ENCODE peak calls at places on chromosomes 12 and 14, in four cellular contexts. One of them, this sample, is unnamed.

GRCh38 chr14:101226603-101227425 is 323.3 kb upstream of the RTL1 start:
- DNase-seq in H1: peak
- DNase-seq in GM12878: no peak
- DNase-seq in K562: no peak
- DNase-seq in this sample: no peak

GRCh38 chr12:74747305-74747704 is 209.7 kb downstream of the ATXN7L3B start:
- DNase-seq in H1: no peak
- DNase-seq in GM12878: no peak
- DNase-seq in K562: no peak
- DNase-seq in this sample: no peak

GRCh38 chr14:71003156-71003555 is 95.9 kb downstream of the PCNX1 start:
- DNase-seq in H1: no peak
- DNase-seq in GM12878: no peak
- DNase-seq in K562: no peak
- DNase-seq in this sample: no peak

GRCh38 chr12:98939350-98939749 is 294.3 kb downstream of the APAF1 start:
- DNase-seq in H1: no peak
- DNase-seq in GM12878: no peak
- DNase-seq in K562: no peak
- DNase-seq in this sample: peak

GRCh38 chr14:98169170-98169587 is 1102.8 kb downstream of the BCL11B start:
- DNase-seq in H1: no peak
- DNase-seq in GM12878: no peak
- DNase-seq in K562: no peak
- DNase-seq in this sample: no peak

GRCh38 chr14:99649643-99650042 is 4.7 kb downstream of the HHIPL1 start:
- DNase-seq in H1: no peak
- DNase-seq in GM12878: no peak
- DNase-seq in K562: no peak
- DNase-seq in this sample: no peak

GRCh38 chr12:121990692-121991603 is 30.7 kb upstream of the BCL7A start:
- DNase-seq in H1: no peak
- DNase-seq in GM12878: peak
- DNase-seq in K562: no peak
- DNase-seq in this sample: no peak

GRCh38 chr12:47763481-47764344 is 5.0 kb upstream of the RAPGEF3 start:
- DNase-seq in H1: no peak
- DNase-seq in GM12878: no peak
- DNase-seq in K562: no peak
- DNase-seq in this sample: no peak

GRCh38 chr14:69093551-69094421 is 59.1 kb downstream of the DCAF5 start:
- DNase-seq in H1: no peak
- DNase-seq in GM12878: no peak
- DNase-seq in K562: no peak
- DNase-seq in this sample: no peak

GRCh38 chr12:49664591-49665146 is 41.3 kb downstream of the PRPF40B start:
- DNase-seq in H1: no peak
- DNase-seq in GM12878: no peak
- DNase-seq in K562: no peak
- DNase-seq in this sample: peak

GRCh38 chr14:37116933-37117844 is 55.2 kb downstream of the SLC25A21 start:
- DNase-seq in H1: no peak
- DNase-seq in GM12878: no peak
- DNase-seq in K562: no peak
- DNase-seq in this sample: no peak

GRCh38 chr12:119842380-119842779 is 34.7 kb downstream of the CIT start:
- DNase-seq in H1: no peak
- DNase-seq in GM12878: no peak
- DNase-seq in K562: no peak
- DNase-seq in this sample: no peak

GRCh38 chr14:75069021-75069810 is at the start of gene ZC2HC1C:
- DNase-seq in H1: peak
- DNase-seq in GM12878: no peak
- DNase-seq in K562: peak
- DNase-seq in this sample: peak

GRCh38 chr14:75138492-75138891 is 11.6 kb upstream of the NEK9 start:
- DNase-seq in H1: no peak
- DNase-seq in GM12878: no peak
- DNase-seq in K562: no peak
- DNase-seq in this sample: no peak

GRCh38 chr12:96208346-96208745 is 14.2 kb downstream of the ELK3 start:
- DNase-seq in H1: no peak
- DNase-seq in GM12878: no peak
- DNase-seq in K562: no peak
- DNase-seq in this sample: no peak

GRCh38 chr12:96212456-96213375 is 18.5 kb downstream of the ELK3 start:
- DNase-seq in H1: no peak
- DNase-seq in GM12878: no peak
- DNase-seq in K562: no peak
- DNase-seq in this sample: no peak

GRCh38 chr12:96208801-96209534 is 14.8 kb downstream of the ELK3 start:
- DNase-seq in H1: no peak
- DNase-seq in GM12878: no peak
- DNase-seq in K562: no peak
- DNase-seq in this sample: no peak

GRCh38 chr12:96211989-96212388 is 17.8 kb downstream of the ELK3 start:
- DNase-seq in H1: no peak
- DNase-seq in GM12878: no peak
- DNase-seq in K562: no peak
- DNase-seq in this sample: no peak

DNA sequence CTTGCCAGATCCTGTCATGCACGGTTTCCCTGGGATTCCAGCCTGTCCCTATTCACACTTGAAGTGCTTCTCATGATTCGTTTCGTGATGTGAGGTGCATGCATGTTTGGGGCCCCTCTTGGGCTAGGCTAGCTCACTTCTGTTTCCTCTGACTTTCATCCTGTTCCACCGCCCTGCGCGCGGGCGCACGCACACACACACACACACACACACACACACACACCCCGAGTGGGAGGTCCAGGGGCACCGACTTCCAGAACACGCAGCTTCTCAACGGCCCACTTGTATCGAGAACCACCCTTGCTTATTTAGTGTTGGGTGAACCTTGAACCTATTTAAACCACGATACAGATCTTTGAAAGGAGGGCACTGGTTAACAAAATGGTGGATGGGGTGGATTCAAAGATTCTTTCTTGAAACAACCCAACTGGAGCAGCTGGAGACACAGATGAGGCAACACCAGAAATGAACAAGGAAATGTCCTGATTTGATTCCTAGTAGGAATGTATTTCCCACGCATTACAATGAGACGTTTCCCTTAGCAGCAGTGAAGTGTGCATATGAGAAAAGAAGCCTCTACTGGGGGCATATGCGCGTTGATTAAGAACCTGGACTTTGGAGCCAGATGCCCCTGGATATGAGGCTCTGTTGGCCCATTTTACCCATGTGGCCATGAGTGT is 16.3 kb downstream of the ELK3 start:
- DNase-seq in H1: no peak
- DNase-seq in GM12878: no peak
- DNase-seq in K562: no peak
- DNase-seq in this sample: no peak
- TF ChIP-seq RFX5 in H1: no peak
- TF ChIP-seq RFX5 in GM12878: no peak
- TF ChIP-seq RFX5 in K562: no peak
- TF ChIP-seq RFX5 in this sample: no peak

DNA sequence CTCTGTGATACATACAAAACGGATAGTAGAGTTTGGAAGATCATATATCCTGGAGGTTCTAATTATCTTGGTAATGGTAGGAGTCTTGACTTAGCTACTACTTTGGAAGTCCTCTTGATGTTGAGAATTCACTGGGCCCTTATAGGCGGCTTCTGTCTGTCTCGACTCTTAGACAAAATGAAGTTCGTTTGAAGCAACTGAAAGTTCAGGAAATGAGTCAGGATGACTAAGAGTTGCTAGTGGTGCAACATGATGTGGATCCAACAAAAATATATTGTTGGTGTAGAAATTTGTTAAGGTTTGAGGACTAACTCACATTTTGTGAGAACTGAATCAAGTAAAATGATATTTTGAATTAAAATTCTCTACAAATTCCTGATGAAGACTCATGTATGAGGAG is 272.7 kb downstream of the AEBP2 start:
- DNase-seq in H1: no peak
- DNase-seq in GM12878: no peak
- DNase-seq in K562: no peak
- DNase-seq in this sample: no peak
- TF ChIP-seq NRF1 in H1: no peak
- TF ChIP-seq NRF1 in GM12878: no peak
- TF ChIP-seq NRF1 in K562: no peak
- TF ChIP-seq NRF1 in this sample: no peak

GRCh38 chr12:94536040-94536965 is 76.6 kb upstream of the CEP83 start:
- DNase-seq in H1: no peak
- DNase-seq in GM12878: no peak
- DNase-seq in K562: no peak
- DNase-seq in this sample: no peak

GRCh38 chr12:94535614-94535932 is 75.9 kb upstream of the CEP83 start:
- DNase-seq in H1: no peak
- DNase-seq in GM12878: no peak
- DNase-seq in K562: no peak
- DNase-seq in this sample: no peak

GRCh38 chr12:94531196-94531720 is 71.6 kb upstream of the CEP83 start:
- DNase-seq in H1: no peak
- DNase-seq in GM12878: no peak
- DNase-seq in K562: no peak
- DNase-seq in this sample: no peak

GRCh38 chr12:94534761-94535613 is 75.3 kb upstream of the CEP83 start:
- DNase-seq in H1: no peak
- DNase-seq in GM12878: no peak
- DNase-seq in K562: no peak
- DNase-seq in this sample: no peak

DNA sequence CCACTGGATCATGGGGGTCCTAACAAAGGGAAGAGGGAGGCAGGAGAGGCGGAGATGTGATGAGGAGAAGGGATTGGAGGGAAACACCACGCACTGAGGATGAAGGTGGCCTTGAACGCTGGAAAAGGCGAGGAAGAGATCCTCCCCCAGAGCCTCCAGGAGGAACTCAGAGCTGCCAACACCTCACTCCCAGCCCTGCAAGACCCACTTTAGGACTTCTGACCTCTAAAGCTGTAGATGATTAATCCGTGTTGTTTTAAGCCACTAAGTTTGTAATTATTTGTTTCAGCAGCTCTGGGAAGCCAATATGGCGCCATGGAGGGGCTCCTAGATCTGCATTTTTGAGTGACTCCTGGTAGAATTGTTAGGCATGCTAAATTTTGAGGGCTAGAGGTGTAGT is 74.6 kb upstream of the CEP83 start:
- DNase-seq in H1: no peak
- DNase-seq in GM12878: no peak
- DNase-seq in K562: no peak
- DNase-seq in this sample: no peak
- TF ChIP-seq RFX5 in H1: no peak
- TF ChIP-seq RFX5 in GM12878: no peak
- TF ChIP-seq RFX5 in K562: no peak
- TF ChIP-seq RFX5 in this sample: no peak

DNA sequence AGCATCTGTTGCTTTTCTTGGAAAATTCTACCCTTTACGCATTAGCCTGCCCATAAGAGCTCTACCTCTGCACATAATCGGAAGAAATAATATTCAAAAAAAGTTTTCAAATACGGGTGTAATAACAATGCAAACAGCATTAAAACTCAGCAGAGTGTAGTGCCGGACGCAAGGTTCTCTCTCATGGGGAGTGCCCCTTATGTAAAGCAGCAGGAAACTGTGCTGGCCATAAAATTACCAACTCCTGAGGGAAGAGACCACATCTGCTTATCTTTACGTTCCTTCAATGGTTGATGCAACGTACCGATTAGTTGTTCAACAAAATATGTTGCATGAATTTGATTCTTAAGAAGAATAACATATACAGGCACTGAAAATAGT is 118.7 kb upstream of the TMCC3 start:
- DNase-seq in H1: no peak
- DNase-seq in GM12878: peak
- DNase-seq in K562: no peak
- DNase-seq in this sample: no peak
- TF ChIP-seq NRF1 in H1: no peak
- TF ChIP-seq NRF1 in GM12878: no peak
- TF ChIP-seq NRF1 in K562: no peak
- TF ChIP-seq NRF1 in this sample: no peak

DNA sequence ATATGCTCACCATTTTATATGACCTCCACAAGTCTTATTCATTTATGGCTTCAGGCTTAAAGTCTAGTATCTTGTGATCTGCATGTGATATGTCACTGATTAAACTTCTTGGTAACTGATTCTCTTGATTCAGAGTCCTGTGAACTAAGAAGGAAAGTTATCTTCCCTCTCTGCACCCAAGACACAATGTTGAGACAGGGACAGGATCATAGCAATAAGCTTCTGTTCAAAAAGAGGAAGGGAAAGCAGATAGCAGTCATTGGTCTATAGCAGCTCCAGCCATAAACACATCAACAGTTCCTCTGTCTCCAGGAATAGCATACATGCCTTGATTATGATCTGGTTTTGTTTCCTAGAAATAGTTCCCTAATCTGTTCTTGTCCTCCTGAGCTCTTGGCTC is 103.1 kb downstream of the UNC79 start:
- DNase-seq in H1: no peak
- DNase-seq in GM12878: peak
- DNase-seq in K562: no peak
- DNase-seq in this sample: no peak
- TF ChIP-seq RFX5 in H1: no peak
- TF ChIP-seq RFX5 in GM12878: no peak
- TF ChIP-seq RFX5 in K562: no peak
- TF ChIP-seq RFX5 in this sample: no peak

GRCh38 chr14:90159688-90160087 is 96.7 kb upstream of the PSMC1 start:
- DNase-seq in H1: no peak
- DNase-seq in GM12878: no peak
- DNase-seq in K562: no peak
- DNase-seq in this sample: peak
- TF ChIP-seq NRF1 in H1: no peak
- TF ChIP-seq NRF1 in GM12878: no peak
- TF ChIP-seq NRF1 in K562: no peak
- TF ChIP-seq NRF1 in this sample: no peak

GRCh38 chr12:110804406-110804805 is 42.4 kb upstream of the CCDC63 start:
- DNase-seq in H1: no peak
- DNase-seq in GM12878: no peak
- DNase-seq in K562: no peak
- DNase-seq in this sample: no peak

GRCh38 chr12:110802489-110802888 is 44.3 kb upstream of the CCDC63 start:
- DNase-seq in H1: no peak
- DNase-seq in GM12878: no peak
- DNase-seq in K562: no peak
- DNase-seq in this sample: no peak

GRCh38 chr12:110811972-110812371 is 34.8 kb upstream of the CCDC63 start:
- DNase-seq in H1: no peak
- DNase-seq in GM12878: no peak
- DNase-seq in K562: no peak
- DNase-seq in this sample: no peak

GRCh38 chr12:110809149-110809548 is 37.6 kb upstream of the CCDC63 start:
- DNase-seq in H1: no peak
- DNase-seq in GM12878: no peak
- DNase-seq in K562: no peak
- DNase-seq in this sample: no peak

GRCh38 chr12:110807640-110808039 is 39.1 kb upstream of the CCDC63 start:
- DNase-seq in H1: no peak
- DNase-seq in GM12878: no peak
- DNase-seq in K562: no peak
- DNase-seq in this sample: no peak
- TF ChIP-seq RFX5 in H1: no peak
- TF ChIP-seq RFX5 in GM12878: no peak
- TF ChIP-seq RFX5 in K562: no peak
- TF ChIP-seq RFX5 in this sample: no peak